ENCODE peak calls at places on chromosomes 7 and 10, in five cellular contexts. M is GM20000, G is substantia nigra, C is amniotic stem cell, A is psoas muscle. F is an unnamed sample.

GRCh38 chr10:17348111-17349008 is 106.0 kb downstream of the ST8SIA6 start:
- DNase-seq in G (no peak), C (peak), A (peak), M (no peak), F (peak)

GRCh38 chr7:45696476-45696875 is 122.3 kb downstream of the ADCY1 start:
- DNase-seq in A (no peak), M (no peak), G (no peak), C (no peak), F (no peak)

GRCh38 chr10:75238182-75239180 is 2.7 kb upstream of the COMTD1 start:
- DNase-seq in M (no peak), A (no peak), G (no peak), C (no peak), F (no peak)

GRCh38 chr7:129752760-129753159 is 141.2 kb downstream of the NRF1 start:
- DNase-seq in M (no peak), A (no peak), G (no peak), C (no peak), F (no peak)

GRCh38 chr10:48231699-48232315 is 42.7 kb downstream of the FRMPD2 start:
- DNase-seq in C (no peak), G (no peak), A (no peak), M (peak), F (no peak)

GRCh38 chr10:67098460-67098859 is 172.6 kb downstream of the LRRTM3 start:
- DNase-seq in C (no peak), M (no peak), A (no peak), G (no peak), F (no peak)

GRCh38 chr10:98269435-98269912 is 1.5 kb upstream of the LOXL4 start:
- DNase-seq in M (no peak), G (no peak), A (peak), C (peak), F (peak)

GRCh38 chr7:150382123-150382843 is 3.2 kb downstream of the ZNF775 start:
- DNase-seq in G (no peak), M (no peak), A (no peak), C (no peak), F (no peak)

GRCh38 chr7:157897686-157898085 is 560.9 kb downstream of the DNAJB6 start:
- DNase-seq in A (no peak), G (no peak), C (no peak), M (no peak), F (no peak)

GRCh38 chr10:60073397-60073780 is 167.0 kb upstream of the CCDC6 start:
- DNase-seq in M (no peak), A (no peak), G (no peak), C (no peak), F (no peak)

GRCh38 chr7:98372993-98373392 is 27.9 kb downstream of the BAIAP2L1 start:
- DNase-seq in A (no peak), M (no peak), G (no peak), C (no peak), F (peak)

GRCh38 chr7:151252961-151253691 is 4.6 kb upstream of the SMARCD3 start:
- DNase-seq in G (no peak), A (peak), M (no peak), C (no peak), F (no peak)

GRCh38 chr7:92158660-92159575 is 20.0 kb downstream of the LRRD1 start:
- DNase-seq in G (no peak), A (no peak), M (peak), C (peak), F (peak)

GRCh38 chr7:12490105-12490688 is 80.3 kb upstream of the SCIN start:
- DNase-seq in G (no peak), C (peak), A (no peak), M (no peak), F (no peak)

GRCh38 chr7:33044986-33045385 is 17.6 kb downstream of the NT5C3A start:
- DNase-seq in M (peak), G (no peak), C (no peak), A (no peak), F (no peak)

GRCh38 chr10:93616844-93617360 is 4.6 kb downstream of the PDE6C start:
- DNase-seq in G (no peak), A (no peak), M (no peak), C (no peak), F (no peak)

GRCh38 chr7:48141551-48141950 is 29.7 kb upstream of the ABCA13 start:
- DNase-seq in G (no peak), M (no peak), A (no peak), C (no peak), F (no peak)

GRCh38 chr10:77245953-77246352 is 391.7 kb downstream of the KCNMA1 start:
- DNase-seq in A (no peak), C (no peak), G (no peak), M (no peak), F (no peak)

GRCh38 chr7:26664735-26665420 is 199.5 kb downstream of the SKAP2 start:
- DNase-seq in A (no peak), G (no peak), M (no peak), C (no peak), F (no peak)

GRCh38 chr10:76324283-76324682 is 892.9 kb downstream of the LRMDA start:
- DNase-seq in C (no peak), G (no peak), A (peak), M (no peak), F (no peak)

GRCh38 chr7:44854644-44855364 is 6.9 kb upstream of the H2AZ2 start:
- DNase-seq in C (no peak), A (no peak), M (no peak), G (no peak), F (no peak)

GRCh38 chr10:9301148-9301547 is 1246.7 kb downstream of the GATA3 start:
- DNase-seq in G (no peak), A (no peak), C (no peak), M (no peak), F (peak)

GRCh38 chr10:67119648-67120047 is 193.8 kb downstream of the LRRTM3 start:
- DNase-seq in A (no peak), C (no peak), G (no peak), M (no peak), F (no peak)

GRCh38 chr7:158737064-158737695 is 32.6 kb upstream of the NCAPG2 start:
- DNase-seq in A (no peak), C (no peak), G (no peak), M (no peak), F (no peak)

GRCh38 chr10:28897617-28898464 is 220.5 kb downstream of the BAMBI start:
- DNase-seq in C (no peak), M (no peak), G (peak), A (no peak), F (no peak)

GRCh38 chr7:149624006-149624405 is 126.4 kb upstream of the ZNF746 start:
- DNase-seq in G (no peak), C (no peak), M (peak), A (peak), F (no peak)

GRCh38 chr10:4053940-4054339 is 268.9 kb upstream of the KLF6 start:
- DNase-seq in G (no peak), M (no peak), A (no peak), C (no peak), F (no peak)

GRCh38 chr10:1120761-1121160 is 64.6 kb downstream of the WDR37 start:
- DNase-seq in C (no peak), M (no peak), G (no peak), A (no peak), F (no peak)

GRCh38 chr10:99740933-99741559 is 9.0 kb downstream of the CUTC start:
- DNase-seq in M (no peak), A (no peak), G (no peak), C (no peak), F (no peak)

GRCh38 chr10:67076175-67076574 is 150.3 kb downstream of the LRRTM3 start:
- DNase-seq in A (no peak), M (no peak), C (no peak), G (no peak), F (no peak)

GRCh38 chr10:75038335-75038734 is 73.1 kb upstream of the SAMD8 start:
- DNase-seq in A (no peak), G (no peak), C (no peak), M (no peak), F (no peak)

GRCh38 chr10:77715081-77715480 is 77.5 kb upstream of the KCNMA1 start:
- DNase-seq in M (no peak), A (no peak), G (no peak), C (no peak), F (no peak)

GRCh38 chr10:32298066-32298812 is 48.7 kb downstream of the EPC1 start:
- DNase-seq in G (no peak), A (no peak), C (peak), M (no peak), F (peak)

GRCh38 chr10:5434017-5434753 is 21.8 kb downstream of the NET1 start:
- DNase-seq in M (no peak), A (no peak), G (no peak), C (peak), F (no peak)

GRCh38 chr10:100037758-100038315 is 28.1 kb upstream of the DNMBP start:
- DNase-seq in C (no peak), A (no peak), G (no peak), M (no peak), F (no peak)

F was measured in stromal cell of bone marrow.